ENCODE peak calls at places on chromosomes 3 and 15, in four cellular contexts. W is H1, O is A549, E is HepG2. C is an unnamed sample.
A peak's percentile ranks its signal among the peaks of the same experiment; 100 is the strongest.

GRCh38 chr3:40877651-40878463 is 321.4 kb upstream of the CTNNB1 start:
- DNase-seq in W (no peak), O (no peak), E (peak; percentile 12), C (no peak)

GRCh38 chr3:161314836-161315391 is 56.4 kb downstream of the SPTSSB start:
- DNase-seq in W (no peak), O (no peak), E (no peak), C (no peak)

GRCh38 chr3:181932039-181932438 is 220.3 kb downstream of the SOX2 start:
- DNase-seq in W (no peak), O (no peak), E (no peak), C (no peak)

GRCh38 chr15:42226648-42227047 is 18.5 kb upstream of the VPS39 start:
- DNase-seq in W (no peak), O (no peak), E (peak; percentile 78), C (no peak)

GRCh38 chr15:98865397-98866339 is 141.9 kb downstream of the PGPEP1L start:
- DNase-seq in W (no peak), O (no peak), E (peak; percentile 28), C (peak; percentile 71)

GRCh38 chr15:50968353-50968752 is 59.9 kb downstream of the AP4E1 start:
- DNase-seq in W (no peak), O (no peak), E (no peak), C (no peak)

GRCh38 chr15:99106417-99107220 is 1.7 kb downstream of the SYNM start:
- DNase-seq in W (no peak), O (no peak), E (no peak), C (no peak)

GRCh38 chr3:124063168-124063909 is 71.4 kb upstream of the ROPN1 start:
- DNase-seq in W (no peak), O (no peak), E (no peak), C (no peak)

GRCh38 chr3:107498646-107499045 is 24.1 kb upstream of the BBX start:
- DNase-seq in W (no peak), O (no peak), E (no peak), C (no peak)

GRCh38 chr3:20145874-20146273 is 40.1 kb downstream of the SGO1 start:
- DNase-seq in W (no peak), O (no peak), E (no peak), C (no peak)

GRCh38 chr3:64438837-64439236 is 213.6 kb upstream of the PRICKLE2 start:
- DNase-seq in W (no peak), O (no peak), E (no peak), C (no peak)

GRCh38 chr3:103295974-103296570 is 861.3 kb downstream of the ZPLD1 start:
- DNase-seq in W (no peak), O (no peak), E (peak; percentile 5), C (no peak)

GRCh38 chr3:50241163-50241562 is 5.2 kb downstream of the GNAI2 start:
- DNase-seq in W (peak; percentile 94), O (no peak), E (no peak), C (no peak)

GRCh38 chr3:127787966-127788365 is 34.3 kb downstream of the MGLL start:
- DNase-seq in W (no peak), O (no peak), E (no peak), C (no peak)

GRCh38 chr3:157572559-157573270 is 69.5 kb upstream of the VEPH1 start:
- DNase-seq in W (no peak), O (peak; percentile 35), E (peak; percentile 34), C (peak; percentile 69)

GRCh38 chr3:182521339-182521738 is 272.0 kb upstream of the ATP11B start:
- DNase-seq in W (no peak), O (no peak), E (no peak), C (no peak)

GRCh38 chr15:58758141-58758540 is 8.6 kb upstream of the ADAM10 start:
- DNase-seq in W (no peak), O (no peak), E (no peak), C (peak; percentile 36)

GRCh38 chr3:882526-882925 is 210.3 kb upstream of the CNTN6 start:
- DNase-seq in W (no peak), O (no peak), E (no peak), C (no peak)

GRCh38 chr3:183895774-183896173 is 11.1 kb upstream of the PARL start:
- DNase-seq in W (no peak), O (no peak), E (no peak), C (no peak)

GRCh38 chr3:19147905-19148767 is at the start of gene KCNH8:
- DNase-seq in W (peak; percentile 68), O (peak; percentile 3), E (no peak), C (peak; percentile 19)

GRCh38 chr3:39125837-39126500 is 18.5 kb downstream of the TTC21A start:
- DNase-seq in W (no peak), O (no peak), E (peak; percentile 28), C (no peak)

GRCh38 chr15:63573533-63573932 is 23.7 kb upstream of the FBXL22 start:
- DNase-seq in W (no peak), O (no peak), E (no peak), C (no peak)

GRCh38 chr15:59622289-59622688 is 10.7 kb downstream of the GCNT3 start:
- DNase-seq in W (peak; percentile 66), O (peak; percentile 96), E (peak; percentile 79), C (peak; percentile 63)

GRCh38 chr3:60756231-60756630 is 495.0 kb downstream of the FHIT start:
- DNase-seq in W (no peak), O (no peak), E (no peak), C (no peak)

GRCh38 chr15:91329914-91330313 is 229.9 kb downstream of the SV2B start:
- DNase-seq in W (no peak), O (no peak), E (no peak), C (no peak)

GRCh38 chr3:108202080-108202479 is 20.1 kb downstream of the IFT57 start:
- DNase-seq in W (no peak), O (no peak), E (no peak), C (no peak)

GRCh38 chr3:197501879-197502620 is 53.7 kb downstream of the BDH1 start:
- DNase-seq in W (peak; percentile 78), O (no peak), E (peak; percentile 78), C (no peak)

DNA sequence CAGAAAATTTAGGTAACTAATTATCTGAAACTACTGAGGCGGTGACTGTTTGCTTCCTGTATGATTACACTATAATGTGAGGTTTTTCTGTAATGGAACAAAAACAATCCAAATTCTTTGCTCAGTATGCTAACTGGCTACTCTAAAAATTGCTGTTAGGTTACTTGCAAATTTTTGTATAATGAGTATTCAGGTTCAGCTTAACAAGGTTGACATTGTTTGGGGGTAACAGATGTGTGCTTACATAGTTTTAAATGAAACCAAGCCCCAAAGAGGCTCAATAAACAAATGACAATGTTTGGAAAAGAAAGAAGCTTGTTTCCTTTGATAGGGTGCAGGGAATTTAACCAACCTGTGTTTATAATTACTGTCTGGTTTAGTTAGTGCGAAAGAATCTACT is 414.5 kb upstream of the MDFIC2 start:
- DNase-seq in W (no peak), O (no peak), E (no peak), C (no peak)
- TF ChIP-seq RNF2 in W (no peak), O (no peak), E (no peak), C (no peak)

DNA sequence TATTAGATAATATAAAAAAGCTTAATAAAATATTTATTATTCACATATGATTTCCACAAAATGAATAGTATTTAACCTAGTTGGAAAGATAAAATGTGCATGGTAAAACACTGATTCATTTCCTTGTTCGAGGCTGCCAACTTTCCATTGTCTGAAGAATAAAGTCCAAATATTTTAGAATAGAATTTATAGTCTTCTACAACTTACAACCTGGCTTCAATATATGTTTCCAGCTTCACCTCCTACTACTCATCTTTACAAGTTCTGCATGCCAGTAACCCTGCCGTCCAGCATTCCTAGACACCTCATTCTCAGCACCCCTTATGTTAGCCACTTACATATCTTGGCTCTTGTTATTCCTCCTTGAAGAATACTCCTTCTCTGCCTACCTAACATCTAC is 244.5 kb downstream of the FGF12 start:
- DNase-seq in W (no peak), O (no peak), E (no peak), C (no peak)
- TF ChIP-seq CHD2 in W (no peak), O (no peak), E (no peak), C (no peak)

DNA sequence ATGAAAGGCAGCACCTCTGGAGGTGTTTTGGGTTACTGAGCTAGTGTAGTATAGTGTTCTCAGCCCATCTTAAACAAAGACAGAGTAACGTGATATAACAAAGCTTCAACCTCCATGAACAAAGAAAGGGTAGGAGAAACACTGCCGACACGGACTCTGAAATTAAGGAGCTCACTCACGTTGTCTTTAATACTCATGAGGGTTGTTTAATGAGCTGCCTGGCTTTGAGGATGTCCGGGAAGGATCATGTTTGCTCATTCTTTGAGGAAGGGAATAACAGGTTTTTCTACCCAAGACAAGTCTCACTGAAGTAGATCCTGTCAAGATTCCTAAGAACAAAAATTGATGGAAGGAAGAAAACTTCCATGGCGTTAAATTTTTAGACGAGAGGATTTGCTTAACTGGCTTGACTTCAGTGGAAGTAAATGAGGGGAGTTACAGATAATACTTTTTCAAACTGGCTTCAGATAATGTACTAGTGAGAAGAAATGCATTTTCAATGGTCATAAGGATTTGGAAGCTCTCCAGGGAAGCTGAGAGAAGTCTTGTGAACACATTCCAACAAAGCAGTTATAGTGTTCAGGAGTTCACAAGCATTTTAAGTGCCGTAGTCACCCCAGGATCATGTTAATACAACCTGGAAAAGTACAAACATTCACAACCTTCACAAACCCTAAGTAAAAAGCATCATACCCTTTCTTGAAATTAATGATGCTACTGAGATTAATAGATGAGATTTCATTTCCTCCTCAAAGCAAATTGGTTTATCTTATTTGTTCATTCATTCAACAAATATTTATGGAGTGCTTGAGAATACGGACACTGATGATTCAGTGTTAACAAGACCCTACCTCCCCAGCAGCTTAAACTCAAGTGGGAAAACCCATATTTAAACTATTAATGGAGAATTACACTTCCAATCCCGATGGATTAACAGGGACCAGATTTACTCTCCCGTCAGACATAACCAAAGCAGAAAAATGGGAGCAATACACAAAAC is 101.5 kb downstream of the SHQ1 start:
- DNase-seq in W (no peak), O (no peak), E (no peak), C (no peak)
- H3K4me2 ChIP-seq in W (no peak overlapping the region), O (no peak overlapping the region), E (no peak overlapping the region), C (no peak overlapping the region)

DNA sequence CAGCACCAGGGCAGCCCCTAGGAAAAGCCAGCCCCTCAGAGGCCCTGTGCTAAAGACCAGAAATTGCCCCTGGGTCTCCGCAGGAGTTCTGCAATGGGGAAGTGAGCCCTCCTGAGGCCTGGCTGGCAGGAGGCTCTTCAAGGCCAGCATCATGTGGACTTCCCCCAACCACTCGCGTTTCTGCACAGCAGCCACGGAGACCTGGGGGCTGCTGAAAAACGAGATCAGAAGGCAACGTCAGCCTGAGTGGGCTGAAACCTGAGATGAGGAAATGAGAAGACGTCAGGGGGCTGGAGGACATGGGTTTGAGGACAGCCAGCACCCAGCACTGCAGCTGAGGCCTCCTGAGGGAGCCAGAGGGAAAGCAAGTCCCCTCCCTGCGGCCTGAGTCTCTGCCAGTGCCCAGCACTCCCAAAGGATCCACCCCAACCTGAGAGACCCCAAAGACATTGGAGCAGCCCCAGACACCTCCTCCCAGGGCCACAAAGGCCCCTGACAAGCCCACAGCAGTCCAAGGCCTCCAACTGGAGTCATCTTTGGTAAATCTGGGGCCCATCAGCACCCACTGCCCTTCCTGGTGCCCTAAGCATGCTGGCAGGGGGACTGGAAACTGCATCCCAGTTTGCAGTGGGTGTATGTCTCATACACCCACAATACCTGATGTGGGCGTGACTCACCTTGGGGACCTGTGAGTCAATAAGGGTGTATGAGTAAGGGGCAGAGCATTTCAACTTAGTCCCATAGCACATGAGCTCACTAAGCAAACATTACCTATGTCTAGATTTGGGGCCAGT is 29.2 kb upstream of the CYP11A1 start:
- DNase-seq in W (no peak), O (peak; percentile 61), E (peak; percentile 84), C (no peak)
- TF ChIP-seq RNF2 in W (no peak), O (no peak), E (no peak), C (no peak)

GRCh38 chr3:52534281-52535183 is 875 bp upstream of the NT5DC2 start:
- DNase-seq in W (no peak), O (no peak), E (peak; percentile 75), C (peak; percentile 77)
- TF ChIP-seq CHD2 in W (no peak), O (no peak), E (no peak), C (no peak)